ENCODE peak calls at places on chromosome 9, in ten cellular contexts. One of them, this sample, is unnamed.

GRCh38 chr9:27499481-27499880 is 24.6 kb upstream of the IFNK start:
- DNase-seq in vagina: no peak
- DNase-seq in transverse colon: no peak
- DNase-seq in spleen: no peak
- DNase-seq in A549: peak; percentile 11
- DNase-seq in heart left ventricle: no peak
- DNase-seq in uterus: no peak
- DNase-seq in suprapubic skin: no peak
- DNase-seq in body of pancreas: no peak
- DNase-seq in stomach: no peak
- DNase-seq in this sample: no peak

GRCh38 chr9:3608011-3608410 is 82.2 kb upstream of the RFX3 start:
- DNase-seq in stomach: no peak
- DNase-seq in A549: no peak
- DNase-seq in heart left ventricle: no peak
- DNase-seq in spleen: no peak
- DNase-seq in uterus: no peak
- DNase-seq in vagina: no peak
- DNase-seq in body of pancreas: no peak
- DNase-seq in suprapubic skin: no peak
- DNase-seq in transverse colon: no peak
- DNase-seq in this sample: no peak

GRCh38 chr9:114029311-114030170 is 48.6 kb downstream of the AMBP start:
- DNase-seq in suprapubic skin: no peak
- DNase-seq in uterus: peak; percentile 6
- DNase-seq in body of pancreas: no peak
- DNase-seq in vagina: peak; percentile 55
- DNase-seq in A549: no peak
- DNase-seq in spleen: peak; percentile 45
- DNase-seq in heart left ventricle: no peak
- DNase-seq in transverse colon: no peak
- DNase-seq in stomach: no peak
- DNase-seq in this sample: no peak

GRCh38 chr9:103168254-103168653 is 173.1 kb downstream of the CYLC2 start:
- DNase-seq in stomach: no peak
- DNase-seq in heart left ventricle: no peak
- DNase-seq in body of pancreas: no peak
- DNase-seq in A549: no peak
- DNase-seq in spleen: no peak
- DNase-seq in vagina: no peak
- DNase-seq in transverse colon: no peak
- DNase-seq in suprapubic skin: no peak
- DNase-seq in uterus: no peak
- DNase-seq in this sample: no peak

GRCh38 chr9:94719878-94720277 is 6.6 kb upstream of the AOPEP start:
- DNase-seq in uterus: no peak
- DNase-seq in heart left ventricle: no peak
- DNase-seq in transverse colon: no peak
- DNase-seq in body of pancreas: no peak
- DNase-seq in spleen: no peak
- DNase-seq in A549: no peak
- DNase-seq in suprapubic skin: no peak
- DNase-seq in stomach: no peak
- DNase-seq in vagina: no peak
- DNase-seq in this sample: no peak

GRCh38 chr9:110319781-110320180 is 17.9 kb downstream of the TXNDC8 start:
- DNase-seq in suprapubic skin: no peak
- DNase-seq in stomach: no peak
- DNase-seq in vagina: no peak
- DNase-seq in A549: no peak
- DNase-seq in uterus: no peak
- DNase-seq in heart left ventricle: no peak
- DNase-seq in transverse colon: no peak
- DNase-seq in body of pancreas: no peak
- DNase-seq in spleen: no peak
- DNase-seq in this sample: no peak

GRCh38 chr9:136054146-136054545 is 40.9 kb downstream of the NACC2 start:
- DNase-seq in body of pancreas: no peak
- DNase-seq in A549: no peak
- DNase-seq in uterus: no peak
- DNase-seq in suprapubic skin: no peak
- DNase-seq in stomach: no peak
- DNase-seq in heart left ventricle: no peak
- DNase-seq in vagina: no peak
- DNase-seq in transverse colon: no peak
- DNase-seq in spleen: no peak
- DNase-seq in this sample: no peak

GRCh38 chr9:131817073-131817472 is 77.2 kb upstream of the RAPGEF1 start:
- DNase-seq in stomach: no peak
- DNase-seq in vagina: no peak
- DNase-seq in A549: no peak
- DNase-seq in spleen: no peak
- DNase-seq in uterus: no peak
- DNase-seq in suprapubic skin: no peak
- DNase-seq in body of pancreas: no peak
- DNase-seq in heart left ventricle: no peak
- DNase-seq in transverse colon: no peak
- DNase-seq in this sample: no peak

GRCh38 chr9:88535932-88536324 is 950 bp downstream of the NXNL2 start:
- DNase-seq in uterus: peak; percentile 65
- DNase-seq in body of pancreas: peak; percentile 16
- DNase-seq in transverse colon: no peak
- DNase-seq in A549: no peak
- DNase-seq in spleen: peak; percentile 72
- DNase-seq in heart left ventricle: peak; percentile 67
- DNase-seq in vagina: no peak
- DNase-seq in stomach: no peak
- DNase-seq in suprapubic skin: no peak
- DNase-seq in this sample: no peak

GRCh38 chr9:26540094-26540493 is 352.5 kb downstream of the CAAP1 start:
- DNase-seq in uterus: no peak
- DNase-seq in spleen: no peak
- DNase-seq in heart left ventricle: no peak
- DNase-seq in suprapubic skin: no peak
- DNase-seq in stomach: no peak
- DNase-seq in A549: no peak
- DNase-seq in vagina: no peak
- DNase-seq in body of pancreas: no peak
- DNase-seq in transverse colon: no peak
- DNase-seq in this sample: no peak

GRCh38 chr9:104860280-104860679 is 67.7 kb downstream of the ABCA1 start:
- DNase-seq in stomach: no peak
- DNase-seq in body of pancreas: no peak
- DNase-seq in spleen: no peak
- DNase-seq in vagina: no peak
- DNase-seq in uterus: no peak
- DNase-seq in transverse colon: no peak
- DNase-seq in suprapubic skin: no peak
- DNase-seq in A549: no peak
- DNase-seq in heart left ventricle: no peak
- DNase-seq in this sample: no peak

GRCh38 chr9:98808411-98808815 is 943 bp downstream of the GALNT12 start:
- DNase-seq in transverse colon: peak; percentile 93
- DNase-seq in stomach: peak; percentile 89
- DNase-seq in vagina: no peak
- DNase-seq in heart left ventricle: no peak
- DNase-seq in suprapubic skin: no peak
- DNase-seq in spleen: no peak
- DNase-seq in A549: no peak
- DNase-seq in uterus: no peak
- DNase-seq in body of pancreas: peak; percentile 69
- DNase-seq in this sample: no peak

GRCh38 chr9:98807070-98807810 is at the start of gene GALNT12:
- DNase-seq in uterus: no peak
- DNase-seq in A549: peak; percentile 52
- DNase-seq in heart left ventricle: no peak
- DNase-seq in spleen: peak; percentile 84
- DNase-seq in body of pancreas: peak; percentile 51
- DNase-seq in suprapubic skin: no peak
- DNase-seq in transverse colon: peak; percentile 74
- DNase-seq in stomach: peak; percentile 47
- DNase-seq in vagina: no peak
- DNase-seq in this sample: no peak

GRCh38 chr9:98807811-98808195 is 333 bp downstream of the GALNT12 start:
- DNase-seq in spleen: peak; percentile 80
- DNase-seq in uterus: no peak
- DNase-seq in heart left ventricle: no peak
- DNase-seq in transverse colon: peak; percentile 50
- DNase-seq in vagina: no peak
- DNase-seq in A549: no peak
- DNase-seq in body of pancreas: no peak
- DNase-seq in suprapubic skin: no peak
- DNase-seq in stomach: no peak
- DNase-seq in this sample: no peak

GRCh38 chr9:98805506-98806272 is 1.8 kb upstream of the GALNT12 start:
- DNase-seq in heart left ventricle: no peak
- DNase-seq in vagina: no peak
- DNase-seq in A549: no peak
- DNase-seq in stomach: no peak
- DNase-seq in transverse colon: no peak
- DNase-seq in body of pancreas: no peak
- DNase-seq in uterus: no peak
- DNase-seq in spleen: no peak
- DNase-seq in suprapubic skin: no peak
- DNase-seq in this sample: no peak

DNA sequence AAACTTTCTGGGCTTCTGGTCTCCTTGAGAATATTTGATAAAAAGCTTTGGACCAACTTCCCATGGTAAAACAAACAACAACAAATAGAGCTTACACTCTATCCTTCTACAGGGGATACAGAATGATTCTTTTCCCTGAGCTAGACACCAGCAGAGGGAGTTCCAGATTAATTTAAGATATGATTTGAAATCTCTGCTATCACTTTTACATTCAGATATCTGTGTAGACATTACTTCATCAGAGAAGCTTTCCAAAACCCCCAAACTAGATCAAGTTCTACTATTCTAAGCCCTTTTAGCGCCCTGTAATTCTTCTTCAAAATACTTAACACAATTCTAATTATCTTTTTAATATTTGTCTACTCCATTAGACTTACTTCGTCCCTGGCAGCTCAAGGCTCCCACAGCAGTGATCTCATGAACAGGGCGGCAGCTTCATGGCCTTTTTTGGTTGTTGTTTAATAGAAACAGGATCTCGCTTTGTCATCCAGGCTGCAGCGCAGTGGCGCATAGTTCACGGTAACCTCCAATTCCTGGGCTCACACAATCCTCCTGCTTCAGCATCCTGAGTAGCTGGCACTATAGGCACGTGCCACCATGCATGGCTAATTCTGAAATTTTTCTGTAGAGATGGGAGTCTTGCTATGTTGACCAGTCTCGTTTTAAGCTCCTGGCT is 938 bp upstream of the GALNT12 start:
- DNase-seq in heart left ventricle: no peak
- DNase-seq in uterus: no peak
- DNase-seq in stomach: no peak
- DNase-seq in spleen: no peak
- DNase-seq in transverse colon: no peak
- DNase-seq in A549: no peak
- DNase-seq in body of pancreas: no peak
- DNase-seq in vagina: no peak
- DNase-seq in suprapubic skin: no peak
- DNase-seq in this sample: no peak
- H3K4me3 ChIP-seq in heart left ventricle: no peak overlapping the region
- H3K4me3 ChIP-seq in uterus: no peak overlapping the region
- H3K4me3 ChIP-seq in stomach: peak overlapping the region; percentile 62
- H3K4me3 ChIP-seq in spleen: no peak overlapping the region
- H3K4me3 ChIP-seq in transverse colon: no peak overlapping the region
- H3K4me3 ChIP-seq in A549: no peak overlapping the region
- H3K4me3 ChIP-seq in body of pancreas: no peak overlapping the region
- H3K4me3 ChIP-seq in vagina: no peak overlapping the region
- H3K4me3 ChIP-seq in suprapubic skin: peak overlapping the region; percentile 59
- H3K4me3 ChIP-seq in this sample: no peak overlapping the region

GRCh38 chr9:127293767-127294166 is 29.2 kb downstream of the GARNL3 start:
- DNase-seq in stomach: no peak
- DNase-seq in spleen: no peak
- DNase-seq in heart left ventricle: no peak
- DNase-seq in uterus: no peak
- DNase-seq in suprapubic skin: no peak
- DNase-seq in transverse colon: no peak
- DNase-seq in body of pancreas: no peak
- DNase-seq in A549: no peak
- DNase-seq in vagina: no peak
- DNase-seq in this sample: no peak
- H3K27ac ChIP-seq in stomach: no peak overlapping the region
- H3K27ac ChIP-seq in spleen: no peak overlapping the region
- H3K27ac ChIP-seq in heart left ventricle: no peak overlapping the region
- H3K27ac ChIP-seq in uterus: peak overlapping the region; percentile 60
- H3K27ac ChIP-seq in suprapubic skin: peak overlapping the region; percentile 52
- H3K27ac ChIP-seq in transverse colon: no peak overlapping the region
- H3K27ac ChIP-seq in body of pancreas: peak overlapping the region; percentile 61
- H3K27ac ChIP-seq in A549: no peak overlapping the region
- H3K27ac ChIP-seq in vagina: peak overlapping the region; percentile 5
- H3K27ac ChIP-seq in this sample: no peak overlapping the region

DNA sequence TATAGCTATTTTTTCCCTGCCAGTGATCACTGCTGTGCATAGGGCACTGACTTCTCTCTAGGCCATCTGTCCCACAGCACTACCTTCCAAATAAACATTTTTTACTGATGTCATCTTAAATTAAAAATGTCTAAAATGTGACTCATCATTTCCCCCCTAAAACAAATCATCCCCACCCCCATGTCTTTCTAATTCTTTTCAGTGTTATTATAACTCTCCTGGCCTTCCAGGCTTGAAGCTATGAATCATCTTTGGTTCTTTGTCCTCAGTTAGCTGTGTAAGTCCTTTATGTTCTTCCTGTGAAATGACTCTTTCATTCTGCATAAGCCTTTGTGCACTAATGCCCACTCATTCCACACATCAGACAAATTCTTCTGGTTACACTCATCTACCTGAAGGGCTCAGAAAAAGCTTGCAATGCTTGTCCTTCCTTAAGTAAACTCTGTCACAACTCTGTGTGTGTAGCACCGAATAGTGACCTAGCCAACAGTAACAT is 78.1 kb downstream of the CFAP95 start:
- DNase-seq in uterus: no peak
- DNase-seq in spleen: no peak
- DNase-seq in stomach: no peak
- DNase-seq in heart left ventricle: no peak
- DNase-seq in body of pancreas: no peak
- DNase-seq in vagina: no peak
- DNase-seq in suprapubic skin: no peak
- DNase-seq in transverse colon: no peak
- DNase-seq in A549: no peak
- DNase-seq in this sample: no peak
- TF ChIP-seq POLR2A in uterus: no peak
- TF ChIP-seq POLR2A in spleen: no peak
- TF ChIP-seq POLR2A in stomach: no peak
- TF ChIP-seq POLR2A in heart left ventricle: no peak
- TF ChIP-seq POLR2A in body of pancreas: no peak
- TF ChIP-seq POLR2A in vagina: no peak
- TF ChIP-seq POLR2A in suprapubic skin: no peak
- TF ChIP-seq POLR2A in transverse colon: no peak
- TF ChIP-seq POLR2A in A549: no peak
- TF ChIP-seq POLR2A in this sample: no peak

DNA sequence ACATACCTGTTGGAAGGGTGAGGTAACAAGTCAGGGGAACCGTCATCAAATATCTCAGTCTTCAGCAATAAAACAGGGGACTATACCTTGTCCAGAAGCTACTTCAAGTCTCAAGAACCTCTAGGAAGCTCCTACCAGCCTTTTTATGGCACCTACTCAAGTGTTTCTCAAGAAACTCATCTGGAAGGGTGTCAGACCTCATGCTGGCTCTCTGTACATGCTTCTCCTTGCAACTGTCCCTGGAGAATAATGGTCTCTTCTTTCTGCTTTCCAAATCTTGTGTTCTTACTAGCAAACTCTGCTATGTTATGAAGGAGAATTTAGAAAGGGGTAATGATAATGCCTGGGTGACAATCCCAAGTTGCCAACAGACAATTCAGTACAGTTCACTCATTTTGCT is 8.3 kb upstream of the PTAR1 start:
- DNase-seq in body of pancreas: no peak
- DNase-seq in suprapubic skin: no peak
- DNase-seq in vagina: no peak
- DNase-seq in spleen: no peak
- DNase-seq in transverse colon: no peak
- DNase-seq in heart left ventricle: no peak
- DNase-seq in stomach: no peak
- DNase-seq in uterus: no peak
- DNase-seq in A549: no peak
- DNase-seq in this sample: no peak
- H3K4me3 ChIP-seq in body of pancreas: no peak overlapping the region
- H3K4me3 ChIP-seq in suprapubic skin: no peak overlapping the region
- H3K4me3 ChIP-seq in vagina: no peak overlapping the region
- H3K4me3 ChIP-seq in spleen: no peak overlapping the region
- H3K4me3 ChIP-seq in transverse colon: no peak overlapping the region
- H3K4me3 ChIP-seq in heart left ventricle: no peak overlapping the region
- H3K4me3 ChIP-seq in stomach: no peak overlapping the region
- H3K4me3 ChIP-seq in uterus: no peak overlapping the region
- H3K4me3 ChIP-seq in A549: no peak overlapping the region
- H3K4me3 ChIP-seq in this sample: no peak overlapping the region